ENCODE peak calls at places on chromosomes 2 and 18, in nine cellular contexts. P is upper lobe of right lung; J is hepatocyte; K is AG04450; M is left lung; C is lower lobe of right lung; S is CD8-positive, alpha-beta T cell; R is PC-9; B is right lobe of liver. E is an unnamed sample.

GRCh38 chr2:8296340-8296739 is 385.5 kb upstream of the ID2 start:
- DNase-seq in P (no peak), J (no peak), K (no peak), M (no peak), C (no peak), S (no peak), R (no peak), B (no peak), E (no peak)

GRCh38 chr2:11914455-11914854 is 168.0 kb downstream of the LPIN1 start:
- DNase-seq in P (no peak), J (peak), K (no peak), M (no peak), C (no peak), S (no peak), R (no peak), B (no peak), E (no peak)

GRCh38 chr2:10912076-10912731 is 470 bp downstream of the KCNF1 start:
- DNase-seq in P (peak), J (peak), K (no peak), M (no peak), C (no peak), S (no peak), R (no peak), B (no peak), E (no peak)

GRCh38 chr18:7579176-7579922 is 12.2 kb downstream of the PTPRM start:
- DNase-seq in P (no peak), J (no peak), K (no peak), M (no peak), C (no peak), S (no peak), R (no peak), B (no peak), E (no peak)

GRCh38 chr2:99615247-99615771 is 125.5 kb upstream of the REV1 start:
- DNase-seq in P (no peak), J (no peak), K (no peak), M (peak), C (no peak), S (no peak), R (peak), B (no peak), E (no peak)

GRCh38 chr2:105427485-105427884 is 28.6 kb upstream of the FHL2 start:
- DNase-seq in P (no peak), J (no peak), K (no peak), M (no peak), C (no peak), S (no peak), R (no peak), B (no peak), E (no peak)

GRCh38 chr2:159249955-159250723 is 36.4 kb downstream of the WDSUB1 start:
- DNase-seq in P (no peak), J (peak), K (no peak), M (no peak), C (peak), S (no peak), R (peak), B (no peak), E (peak)

GRCh38 chr2:238262496-238263122 is 22.8 kb upstream of the HES6 start:
- DNase-seq in P (no peak), J (no peak), K (no peak), M (peak), C (peak), S (no peak), R (no peak), B (peak), E (no peak)

GRCh38 chr2:15639323-15640251 is 47.9 kb downstream of the DDX1 start:
- DNase-seq in P (no peak), J (no peak), K (no peak), M (no peak), C (no peak), S (no peak), R (no peak), B (no peak), E (no peak)

GRCh38 chr2:20561703-20562454 is 89.0 kb downstream of the HS1BP3 start:
- DNase-seq in P (peak), J (peak), K (no peak), M (no peak), C (no peak), S (no peak), R (no peak), B (no peak), E (no peak)

GRCh38 chr2:127541849-127542630 is 6.6 kb downstream of the MYO7B start:
- DNase-seq in P (no peak), J (no peak), K (no peak), M (no peak), C (no peak), S (no peak), R (no peak), B (no peak), E (no peak)

GRCh38 chr2:36526216-36526615 is 71.8 kb downstream of the FEZ2 start:
- DNase-seq in P (no peak), J (no peak), K (no peak), M (no peak), C (no peak), S (no peak), R (no peak), B (no peak), E (no peak)

GRCh38 chr2:150090031-150090430 is 397.4 kb downstream of the RND3 start:
- DNase-seq in P (no peak), J (no peak), K (no peak), M (no peak), C (no peak), S (no peak), R (no peak), B (no peak), E (no peak)

GRCh38 chr2:172996387-172996961 is 79.2 kb upstream of the MAP3K20 start:
- DNase-seq in P (no peak), J (no peak), K (no peak), M (no peak), C (no peak), S (no peak), R (no peak), B (no peak), E (no peak)

GRCh38 chr2:130873700-130874346 is 37.1 kb downstream of the ARHGEF4 start:
- DNase-seq in P (peak), J (peak), K (peak), M (no peak), C (peak), S (peak), R (peak), B (no peak), E (peak)

DNA sequence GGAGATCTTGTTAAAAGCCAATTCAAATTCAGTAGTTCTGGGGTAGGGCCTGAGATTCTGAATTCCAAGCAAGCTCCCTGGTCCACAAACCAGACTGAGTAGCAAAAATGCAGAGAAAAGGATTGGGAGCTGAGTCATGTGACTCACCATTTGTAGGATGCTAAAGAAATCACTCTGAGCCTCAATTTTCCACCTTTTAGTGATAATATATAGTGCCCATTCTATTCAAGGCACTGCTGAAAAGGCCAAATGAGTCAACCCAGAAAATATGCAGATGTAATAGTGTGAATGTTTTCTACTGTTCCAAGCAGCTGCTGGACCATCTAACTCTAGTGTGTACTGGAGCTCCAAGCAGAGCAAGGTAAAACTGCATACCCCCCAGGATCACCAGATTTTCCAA is 47.2 kb downstream of the SLC14A2 start:
- DNase-seq in P (no peak), J (no peak), K (no peak), M (no peak), C (no peak), S (no peak), R (no peak), B (no peak), E (no peak)
- H3K27ac ChIP-seq in P (no peak), J (no peak), K (no peak), M (no peak), C (no peak), S (no peak), R (no peak), B (no peak), E (no peak)

GRCh38 chr2:241968417-241968816 is 98.9 kb downstream of the RTP5 start:
- DNase-seq in P (no peak), J (no peak), K (no peak), M (no peak), C (no peak), S (no peak), R (no peak), B (peak), E (no peak)

GRCh38 chr2:241967745-241968144 is 98.2 kb downstream of the RTP5 start:
- DNase-seq in P (no peak), J (no peak), K (no peak), M (no peak), C (no peak), S (no peak), R (no peak), B (peak), E (no peak)

GRCh38 chr2:241966671-241967070 is 97.1 kb downstream of the RTP5 start:
- DNase-seq in P (no peak), J (no peak), K (no peak), M (no peak), C (no peak), S (no peak), R (no peak), B (no peak), E (no peak)

GRCh38 chr2:241965931-241966412 is 96.4 kb downstream of the RTP5 start:
- DNase-seq in P (peak), J (peak), K (peak), M (no peak), C (no peak), S (peak), R (peak), B (peak), E (peak)

DNA sequence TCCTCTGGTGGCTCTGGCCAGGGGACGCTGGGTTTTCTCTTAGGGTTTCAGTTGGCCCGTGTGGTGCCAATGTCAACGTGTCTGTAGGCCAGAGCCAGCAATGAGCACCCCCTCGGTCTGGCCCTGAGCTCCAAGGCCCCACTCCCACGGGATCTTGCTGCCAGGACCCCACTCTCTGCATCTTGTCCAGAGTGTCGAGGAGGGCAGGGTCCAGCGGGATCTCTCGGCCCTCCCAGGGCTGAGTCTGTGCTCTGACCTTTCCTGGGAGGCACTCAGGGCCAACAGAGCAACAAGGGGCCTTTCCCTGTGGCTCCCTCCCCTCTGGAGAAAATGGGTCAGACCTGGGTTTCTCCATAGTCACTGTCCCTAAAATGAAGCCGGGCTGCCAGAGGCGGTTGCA is 97.6 kb downstream of the RTP5 start:
- DNase-seq in P (no peak), J (no peak), K (no peak), M (no peak), C (no peak), S (no peak), R (no peak), B (peak), E (no peak)
- H3K27ac ChIP-seq in P (no peak), J (peak), K (no peak), M (no peak), C (no peak), S (no peak), R (no peak), B (no peak), E (no peak)

GRCh38 chr2:136207030-136207623 is 89.2 kb upstream of the CXCR4 start:
- DNase-seq in P (peak), J (no peak), K (no peak), M (no peak), C (peak), S (no peak), R (no peak), B (no peak), E (peak)

GRCh38 chr2:136207665-136208064 is 89.7 kb upstream of the CXCR4 start:
- DNase-seq in P (no peak), J (no peak), K (no peak), M (no peak), C (no peak), S (no peak), R (no peak), B (no peak), E (no peak)

GRCh38 chr2:136205615-136206014 is 87.7 kb upstream of the CXCR4 start:
- DNase-seq in P (no peak), J (no peak), K (no peak), M (no peak), C (no peak), S (no peak), R (no peak), B (no peak), E (no peak)

GRCh38 chr2:136204959-136205358 is 87.0 kb upstream of the CXCR4 start:
- DNase-seq in P (no peak), J (no peak), K (no peak), M (no peak), C (no peak), S (no peak), R (no peak), B (no peak), E (no peak)

GRCh38 chr2:136206613-136207012 is 88.7 kb upstream of the CXCR4 start:
- DNase-seq in P (no peak), J (no peak), K (no peak), M (no peak), C (no peak), S (no peak), R (no peak), B (no peak), E (peak)
- H3K27ac ChIP-seq in P (no peak), J (no peak), K (no peak), M (no peak), C (peak), S (no peak), R (no peak), B (no peak), E (no peak)

GRCh38 chr18:6280344-6280743 is 134.4 kb downstream of the L3MBTL4 start:
- DNase-seq in P (no peak), J (peak), K (no peak), M (no peak), C (no peak), S (no peak), R (no peak), B (no peak), E (no peak)
- H3K27ac ChIP-seq in P (no peak), J (no peak), K (no peak), M (no peak), C (no peak), S (no peak), R (no peak), B (no peak), E (no peak)

GRCh38 chr18:39497819-39498218 is 1932.2 kb upstream of the CELF4 start:
- DNase-seq in P (no peak), J (no peak), K (no peak), M (no peak), C (no peak), S (no peak), R (no peak), B (no peak), E (no peak)
- H3K27ac ChIP-seq in P (no peak), J (no peak), K (no peak), M (no peak), C (no peak), S (no peak), R (no peak), B (no peak), E (no peak)

GRCh38 chr2:48346124-48346536 is 183.8 kb upstream of the STON1 start:
- DNase-seq in P (no peak), J (peak), K (peak), M (no peak), C (peak), S (no peak), R (no peak), B (peak), E (no peak)
- H3K27ac ChIP-seq in P (peak), J (peak), K (peak), M (peak), C (peak), S (no peak), R (no peak), B (peak), E (no peak)

GRCh38 chr18:22324191-22325131 is 93.3 kb downstream of the CTAGE1 start:
- DNase-seq in P (peak), J (peak), K (no peak), M (peak), C (peak), S (no peak), R (no peak), B (no peak), E (no peak)
- H3K27ac ChIP-seq in P (peak), J (peak), K (no peak), M (no peak), C (peak), S (no peak), R (no peak), B (no peak), E (no peak)

DNA sequence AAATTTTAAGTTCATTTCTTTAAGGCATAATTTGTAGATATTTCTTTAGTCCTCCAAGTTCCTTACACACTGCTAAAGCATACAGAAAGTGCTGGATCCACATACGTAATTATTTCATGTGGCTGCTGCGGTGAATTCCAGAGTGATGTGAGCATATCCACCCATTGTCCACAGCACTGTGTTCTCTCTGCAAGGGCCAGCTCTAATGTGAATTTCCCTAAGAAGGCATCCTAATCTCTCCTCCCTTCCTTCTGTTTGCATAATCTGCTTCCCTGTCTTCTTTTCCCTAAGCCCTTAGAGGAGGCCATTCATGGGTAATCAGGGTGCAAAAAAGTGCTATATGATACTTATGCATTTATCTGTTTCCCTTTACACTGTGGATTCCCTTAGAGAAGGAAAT is 57.2 kb downstream of the COBLL1 start:
- DNase-seq in P (no peak), J (no peak), K (no peak), M (no peak), C (no peak), S (no peak), R (no peak), B (no peak), E (no peak)
- H3K27ac ChIP-seq in P (peak), J (no peak), K (no peak), M (peak), C (peak), S (no peak), R (no peak), B (no peak), E (no peak)

GRCh38 chr18:13549879-13550231 is 176.5 kb downstream of the FAM210A start:
- DNase-seq in P (no peak), J (no peak), K (no peak), M (no peak), C (no peak), S (no peak), R (no peak), B (no peak), E (no peak)
- H3K27ac ChIP-seq in P (no peak), J (peak), K (no peak), M (no peak), C (no peak), S (no peak), R (no peak), B (no peak), E (no peak)

E was measured in GM12878.